ENCODE peak calls at places on chromosomes 16 and 17, in six cellular contexts. One of them, this sample, is unnamed.

GRCh38 chr17:77476920-77477805 is 336.4 kb downstream of the SEC14L1 start:
- DNase-seq in stomach: peak; percentile 71
- DNase-seq in CD8-positive, alpha-beta T cell: no peak
- DNase-seq in GM23338: no peak
- DNase-seq in kidney: peak; percentile 90
- DNase-seq in cardiac fibroblast: peak; percentile 95
- DNase-seq in this sample: peak; percentile 98

GRCh38 chr17:75750661-75751423 is 14.2 kb downstream of the GALK1 start:
- DNase-seq in stomach: no peak
- DNase-seq in CD8-positive, alpha-beta T cell: no peak
- DNase-seq in GM23338: no peak
- DNase-seq in kidney: peak; percentile 74
- DNase-seq in cardiac fibroblast: no peak
- DNase-seq in this sample: no peak

GRCh38 chr16:67396159-67396774 is 3.0 kb upstream of the TPPP3 start:
- DNase-seq in stomach: peak; percentile 84
- DNase-seq in CD8-positive, alpha-beta T cell: no peak
- DNase-seq in GM23338: peak; percentile 96
- DNase-seq in kidney: peak; percentile 96
- DNase-seq in cardiac fibroblast: peak; percentile 68
- DNase-seq in this sample: peak; percentile 87

GRCh38 chr17:64694207-64694606 is 32.1 kb upstream of the SMURF2 start:
- DNase-seq in stomach: peak; percentile 87
- DNase-seq in CD8-positive, alpha-beta T cell: no peak
- DNase-seq in GM23338: no peak
- DNase-seq in kidney: no peak
- DNase-seq in cardiac fibroblast: peak; percentile 69
- DNase-seq in this sample: peak; percentile 74

GRCh38 chr16:29943846-29944669 is 17.8 kb upstream of the TMEM219 start:
- DNase-seq in stomach: peak; percentile 41
- DNase-seq in CD8-positive, alpha-beta T cell: no peak
- DNase-seq in GM23338: peak; percentile 80
- DNase-seq in kidney: no peak
- DNase-seq in cardiac fibroblast: peak; percentile 97
- DNase-seq in this sample: peak; percentile 98

GRCh38 chr17:16328997-16329396 is 24.3 kb downstream of the CENPV start:
- DNase-seq in stomach: no peak
- DNase-seq in CD8-positive, alpha-beta T cell: no peak
- DNase-seq in GM23338: peak; percentile 26
- DNase-seq in kidney: no peak
- DNase-seq in cardiac fibroblast: peak; percentile 20
- DNase-seq in this sample: no peak

GRCh38 chr16:2686912-2687507 is 4.7 kb downstream of the KCTD5 start:
- DNase-seq in stomach: peak; percentile 45
- DNase-seq in CD8-positive, alpha-beta T cell: peak; percentile 20
- DNase-seq in GM23338: no peak
- DNase-seq in kidney: peak; percentile 78
- DNase-seq in cardiac fibroblast: no peak
- DNase-seq in this sample: no peak

GRCh38 chr17:39576187-39576586 is 31.5 kb downstream of the NEUROD2 start:
- DNase-seq in stomach: no peak
- DNase-seq in CD8-positive, alpha-beta T cell: no peak
- DNase-seq in GM23338: peak; percentile 83
- DNase-seq in kidney: no peak
- DNase-seq in cardiac fibroblast: peak; percentile 17
- DNase-seq in this sample: peak; percentile 20

GRCh38 chr17:44785921-44786320 is 27.1 kb downstream of the ADAM11 start:
- DNase-seq in stomach: no peak
- DNase-seq in CD8-positive, alpha-beta T cell: no peak
- DNase-seq in GM23338: no peak
- DNase-seq in kidney: peak; percentile 33
- DNase-seq in cardiac fibroblast: no peak
- DNase-seq in this sample: no peak

GRCh38 chr16:69720822-69721430 is 5.4 kb downstream of the NQO1 start:
- DNase-seq in stomach: no peak
- DNase-seq in CD8-positive, alpha-beta T cell: no peak
- DNase-seq in GM23338: no peak
- DNase-seq in kidney: no peak
- DNase-seq in cardiac fibroblast: no peak
- DNase-seq in this sample: no peak

GRCh38 chr16:2471016-2471652 is at the start of gene NTN3:
- DNase-seq in stomach: no peak
- DNase-seq in CD8-positive, alpha-beta T cell: no peak
- DNase-seq in GM23338: peak; percentile 71
- DNase-seq in kidney: no peak
- DNase-seq in cardiac fibroblast: peak; percentile 26
- DNase-seq in this sample: peak; percentile 24

GRCh38 chr16:30183961-30184429 is 593 bp downstream of the CORO1A start:
- DNase-seq in stomach: peak; percentile 53
- DNase-seq in CD8-positive, alpha-beta T cell: peak; percentile 79
- DNase-seq in GM23338: peak; percentile 16
- DNase-seq in kidney: peak; percentile 83
- DNase-seq in cardiac fibroblast: no peak
- DNase-seq in this sample: no peak

GRCh38 chr17:3528604-3529511 is 28.8 kb downstream of the TRPV3 start:
- DNase-seq in stomach: no peak
- DNase-seq in CD8-positive, alpha-beta T cell: no peak
- DNase-seq in GM23338: no peak
- DNase-seq in kidney: peak; percentile 39
- DNase-seq in cardiac fibroblast: peak; percentile 81
- DNase-seq in this sample: peak; percentile 69

DNA sequence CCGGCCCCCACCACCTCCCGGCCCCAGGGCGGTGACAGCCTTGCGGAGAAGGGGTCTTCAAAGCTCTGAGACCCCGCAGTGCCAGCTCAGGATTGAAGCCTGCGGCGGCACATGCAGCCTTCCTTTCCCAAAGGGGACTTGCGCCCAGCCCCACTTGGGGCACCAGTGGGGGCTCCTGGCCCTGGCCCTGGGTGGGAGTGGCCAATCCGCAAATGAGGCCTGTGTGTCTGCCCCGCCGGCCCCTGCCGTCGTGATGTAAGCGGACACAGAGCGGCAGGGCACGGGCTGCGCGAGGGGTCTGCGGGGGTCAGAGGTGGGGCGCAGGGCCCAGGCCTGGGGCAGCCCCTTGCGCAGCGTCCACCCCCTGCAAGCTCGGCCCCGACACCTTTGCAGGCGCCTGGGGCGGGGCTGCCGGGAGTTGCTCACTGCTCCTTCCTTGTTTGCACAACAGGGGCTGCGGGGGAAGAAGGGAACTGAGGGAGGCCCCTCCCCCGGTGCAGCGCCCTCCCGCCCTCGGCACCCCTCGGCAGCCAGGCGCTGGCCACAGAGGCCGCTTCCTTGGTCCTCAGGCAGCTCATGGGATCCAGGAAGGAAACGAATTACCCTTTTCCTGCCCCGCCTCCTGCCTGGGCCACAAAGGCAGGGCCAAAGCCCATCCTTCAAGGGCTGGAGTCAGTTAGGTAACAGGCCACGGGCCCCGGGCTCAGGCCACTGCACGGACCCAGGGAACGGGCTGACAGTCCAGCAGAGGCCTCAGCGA is 2.9 kb downstream of the SLC16A3 start:
- DNase-seq in stomach: peak; percentile 75
- DNase-seq in CD8-positive, alpha-beta T cell: no peak
- DNase-seq in GM23338: peak; percentile 84
- DNase-seq in kidney: peak; percentile 95
- DNase-seq in cardiac fibroblast: peak; percentile 87
- DNase-seq in this sample: no peak
- H3K4me3 ChIP-seq in stomach: peak overlapping the region; percentile 61
- H3K4me3 ChIP-seq in CD8-positive, alpha-beta T cell: peak overlapping the region; percentile 5
- H3K4me3 ChIP-seq in GM23338: peak overlapping the region; percentile 66
- H3K4me3 ChIP-seq in kidney: peak overlapping the region; percentile 38
- H3K4me3 ChIP-seq in cardiac fibroblast: peak overlapping the region; percentile 61
- H3K4me3 ChIP-seq in this sample: peak overlapping the region; percentile 76

DNA sequence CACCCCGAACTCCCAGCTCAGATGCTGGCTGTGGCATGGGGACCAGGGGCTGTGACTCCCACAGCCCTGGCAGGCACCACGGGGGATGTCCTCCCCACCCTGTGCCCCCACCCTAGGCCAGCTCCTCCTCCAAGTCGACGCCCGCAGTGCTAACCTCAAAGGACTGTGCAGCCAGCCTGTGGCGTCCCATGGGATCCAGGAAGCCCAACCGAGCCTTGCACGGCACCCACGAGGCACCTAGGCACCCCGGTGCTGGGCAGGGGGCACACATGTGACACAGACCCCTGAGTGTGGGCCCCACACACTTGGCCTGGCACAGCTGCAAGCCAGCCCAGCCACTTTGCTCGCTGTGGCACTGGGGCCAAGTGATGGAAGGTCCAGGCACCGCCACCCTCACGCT is 3.9 kb downstream of the GCGR start:
- DNase-seq in stomach: no peak
- DNase-seq in CD8-positive, alpha-beta T cell: no peak
- DNase-seq in GM23338: no peak
- DNase-seq in kidney: peak; percentile 73
- DNase-seq in cardiac fibroblast: no peak
- DNase-seq in this sample: no peak
- H3K4me3 ChIP-seq in stomach: no peak overlapping the region
- H3K4me3 ChIP-seq in CD8-positive, alpha-beta T cell: no peak overlapping the region
- H3K4me3 ChIP-seq in GM23338: no peak overlapping the region
- H3K4me3 ChIP-seq in kidney: no peak overlapping the region
- H3K4me3 ChIP-seq in cardiac fibroblast: no peak overlapping the region
- H3K4me3 ChIP-seq in this sample: no peak overlapping the region

DNA sequence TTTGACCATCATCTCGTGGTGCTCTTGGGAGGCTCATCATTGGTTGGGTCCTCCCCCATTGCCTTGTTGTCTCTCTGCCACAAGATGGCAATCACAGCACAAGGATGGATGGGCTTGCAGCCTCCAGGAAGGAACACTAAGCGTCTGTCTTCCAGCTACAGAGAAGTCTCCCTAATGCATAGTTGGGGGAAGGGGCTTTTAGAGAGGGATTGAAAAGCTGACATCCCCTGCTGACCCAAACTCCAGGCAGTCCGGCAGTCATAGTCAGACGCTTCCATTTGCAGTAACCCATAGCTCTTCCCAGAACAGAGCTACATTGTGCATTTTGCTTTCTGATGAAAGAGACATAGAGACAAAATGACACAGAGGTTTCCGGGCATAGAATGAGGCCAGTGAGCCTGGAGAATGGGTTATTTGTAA is 111.4 kb downstream of the UTP18 start:
- DNase-seq in stomach: no peak
- DNase-seq in CD8-positive, alpha-beta T cell: peak; percentile 20
- DNase-seq in GM23338: peak; percentile 87
- DNase-seq in kidney: no peak
- DNase-seq in cardiac fibroblast: peak; percentile 56
- DNase-seq in this sample: peak; percentile 57
- H3K4me3 ChIP-seq in stomach: no peak overlapping the region
- H3K4me3 ChIP-seq in CD8-positive, alpha-beta T cell: no peak overlapping the region
- H3K4me3 ChIP-seq in GM23338: peak overlapping the region; percentile 27
- H3K4me3 ChIP-seq in kidney: no peak overlapping the region
- H3K4me3 ChIP-seq in cardiac fibroblast: no peak overlapping the region
- H3K4me3 ChIP-seq in this sample: no peak overlapping the region

GRCh38 chr17:28042721-28043291 is 329 bp downstream of the NLK start:
- DNase-seq in stomach: no peak
- DNase-seq in CD8-positive, alpha-beta T cell: no peak
- DNase-seq in GM23338: no peak
- DNase-seq in kidney: peak; percentile 66
- DNase-seq in cardiac fibroblast: no peak
- DNase-seq in this sample: no peak
- H3K4me3 ChIP-seq in stomach: no peak overlapping the region
- H3K4me3 ChIP-seq in CD8-positive, alpha-beta T cell: no peak overlapping the region
- H3K4me3 ChIP-seq in GM23338: peak overlapping the region; percentile 65
- H3K4me3 ChIP-seq in kidney: peak overlapping the region; percentile 74
- H3K4me3 ChIP-seq in cardiac fibroblast: peak overlapping the region; percentile 83
- H3K4me3 ChIP-seq in this sample: peak overlapping the region; percentile 68

DNA sequence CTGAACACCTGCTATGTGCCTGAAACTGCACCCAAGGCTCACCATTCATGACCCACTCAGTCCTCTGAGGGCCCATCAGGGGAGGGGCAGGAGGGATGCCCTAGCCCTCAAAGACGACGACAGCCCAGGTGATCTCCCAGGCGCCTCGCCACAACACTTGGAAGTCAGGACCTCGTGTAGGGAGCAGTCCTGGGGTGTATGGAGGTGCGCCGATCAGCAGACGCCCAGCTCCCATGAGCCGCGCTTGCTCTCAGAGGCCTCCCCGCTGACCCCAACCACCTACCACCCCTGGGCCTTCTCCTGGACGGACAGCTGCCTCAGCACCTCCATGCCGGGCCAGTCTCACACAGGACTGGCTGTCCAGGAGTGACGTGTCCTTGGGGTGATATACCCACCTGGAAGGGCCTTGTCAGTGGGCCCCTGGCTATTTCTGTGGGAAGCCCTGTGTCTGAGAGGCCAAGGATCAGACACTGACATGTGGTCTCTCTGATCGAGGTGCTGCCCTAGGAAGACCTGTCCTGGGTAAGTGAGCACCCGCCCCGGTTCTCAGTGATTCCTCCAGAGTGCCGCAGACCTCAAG is 26.7 kb downstream of the KDM8 start:
- DNase-seq in stomach: no peak
- DNase-seq in CD8-positive, alpha-beta T cell: no peak
- DNase-seq in GM23338: no peak
- DNase-seq in kidney: no peak
- DNase-seq in cardiac fibroblast: no peak
- DNase-seq in this sample: no peak
- H3K4me3 ChIP-seq in stomach: no peak overlapping the region
- H3K4me3 ChIP-seq in CD8-positive, alpha-beta T cell: peak overlapping the region; percentile 17
- H3K4me3 ChIP-seq in GM23338: no peak overlapping the region
- H3K4me3 ChIP-seq in kidney: no peak overlapping the region
- H3K4me3 ChIP-seq in cardiac fibroblast: no peak overlapping the region
- H3K4me3 ChIP-seq in this sample: no peak overlapping the region

This sample was measured in epithelial cell of esophagus.